ENCODE peak calls at places on chromosomes 1 and 21, in seven cellular contexts. Z is EH, M is neural crest cell, E is A549, X is RCC 7860, N is AG09319, B is neuronal stem cell. J is an unnamed sample.

GRCh38 chr1:890661-891060 is 33.1 kb upstream of the SAMD11 start:
- DNase-seq in B (no peak), M (no peak), N (no peak), E (no peak), X (no peak), Z (peak; percentile 22), J (peak; percentile 64)

GRCh38 chr1:50735443-50735842 is 224.6 kb downstream of the FAF1 start:
- DNase-seq in M (no peak), E (peak; percentile 18), X (peak; percentile 24), Z (peak; percentile 30), N (no peak), B (no peak), J (peak; percentile 56)

GRCh38 chr1:71921935-71922559 is 360.3 kb downstream of the NEGR1 start:
- DNase-seq in Z (no peak), X (no peak), B (no peak), N (no peak), M (no peak), E (no peak), J (no peak)

GRCh38 chr1:156646738-156647211 is 4.9 kb downstream of the BCAN start:
- DNase-seq in B (no peak), X (no peak), E (no peak), N (no peak), Z (no peak), M (no peak), J (no peak)

GRCh38 chr1:243849089-243850012 is 692 bp downstream of the AKT3 start:
- DNase-seq in M (peak; percentile 39), Z (peak; percentile 84), E (peak; percentile 40), N (peak; percentile 31), B (peak; percentile 46), X (peak; percentile 39), J (peak; percentile 66)

GRCh38 chr21:35172231-35172630 is 123.1 kb upstream of the RUNX1 start:
- DNase-seq in X (no peak), E (no peak), N (no peak), Z (no peak), B (no peak), M (no peak), J (no peak)

GRCh38 chr1:85628791-85629531 is 48.4 kb downstream of the CCN1 start:
- DNase-seq in N (no peak), B (no peak), M (no peak), X (peak; percentile 82), Z (peak; percentile 95), E (peak; percentile 73), J (peak; percentile 92)

GRCh38 chr1:146034976-146035469 is 13.5 kb upstream of the HJV start:
- DNase-seq in E (peak; percentile 56), X (peak; percentile 32), Z (peak; percentile 63), N (no peak), M (no peak), B (peak; percentile 23), J (peak; percentile 49)

GRCh38 chr1:98490099-98490498 is 171.4 kb upstream of the SNX7 start:
- DNase-seq in M (no peak), B (no peak), E (no peak), X (no peak), Z (no peak), N (no peak), J (no peak)

GRCh38 chr1:100581096-100581705 is 43.3 kb downstream of the GPR88 start:
- DNase-seq in Z (no peak), M (no peak), N (no peak), X (no peak), E (no peak), B (no peak), J (no peak)

GRCh38 chr1:94974824-94975223 is 47.9 kb upstream of the CNN3 start:
- DNase-seq in M (no peak), X (peak; percentile 100), N (no peak), B (no peak), Z (peak; percentile 98), E (no peak), J (no peak)

GRCh38 chr1:7930547-7931445 is 9.8 kb downstream of the TNFRSF9 start:
- DNase-seq in E (no peak), B (no peak), Z (no peak), N (no peak), M (no peak), X (no peak), J (no peak)

GRCh38 chr1:156551066-156551643 is 21.2 kb downstream of the IQGAP3 start:
- DNase-seq in M (no peak), X (no peak), E (no peak), Z (no peak), B (no peak), N (no peak), J (no peak)

GRCh38 chr1:5099018-5099417 is 444.6 kb downstream of the AJAP1 start:
- DNase-seq in E (no peak), X (no peak), N (no peak), Z (no peak), B (peak; percentile 58), M (no peak), J (no peak)

GRCh38 chr1:153748903-153749302 is 21.1 kb downstream of the INTS3 start:
- DNase-seq in X (no peak), M (no peak), E (no peak), Z (no peak), B (no peak), N (no peak), J (no peak)

GRCh38 chr1:188096521-188096920 is 1267.8 kb downstream of the PLA2G4A start:
- DNase-seq in M (no peak), N (no peak), E (no peak), Z (no peak), X (no peak), B (no peak), J (no peak)

GRCh38 chr1:201008666-201009360 is 14.7 kb downstream of the KIF21B start:
- DNase-seq in N (no peak), B (no peak), M (no peak), X (no peak), Z (no peak), E (no peak), J (no peak)

GRCh38 chr1:9942939-9943807 is at the start of the genes LZIC and NMNAT1:
- DNase-seq in X (peak; percentile 88), N (peak; percentile 81), B (peak; percentile 88), Z (peak; percentile 91), E (peak; percentile 83), M (peak; percentile 90), J (peak; percentile 96)

GRCh38 chr1:29243023-29243862 is 6.9 kb downstream of the PTPRU start:
- DNase-seq in N (no peak), X (peak; percentile 20), E (no peak), B (no peak), M (no peak), Z (no peak), J (no peak)

GRCh38 chr1:25523512-25523911 is 19.9 kb upstream of the LDLRAP1 start:
- DNase-seq in X (no peak), M (no peak), N (no peak), B (peak; percentile 51), Z (peak; percentile 37), E (no peak), J (peak; percentile 36)

GRCh38 chr1:172960019-172960418 is 90.7 kb downstream of the TNFSF18 start:
- DNase-seq in M (no peak), X (no peak), N (no peak), E (no peak), Z (peak; percentile 91), B (no peak), J (no peak)

GRCh38 chr21:41678944-41679343 is 87.9 kb downstream of the RIPK4 start:
- DNase-seq in N (peak; percentile 89), B (peak; percentile 90), X (peak; percentile 99), M (peak; percentile 74), E (peak; percentile 90), Z (peak; percentile 99), J (peak; percentile 93)

GRCh38 chr1:112673589-112674439 is 645 bp upstream of the MOV10 start:
- DNase-seq in E (peak; percentile 14), Z (peak; percentile 71), B (no peak), M (no peak), N (peak; percentile 44), X (peak; percentile 54), J (peak; percentile 75)

GRCh38 chr1:184684285-184685077 is 70.2 kb downstream of the EDEM3 start:
- DNase-seq in Z (peak; percentile 25), X (no peak), E (no peak), B (no peak), N (no peak), M (no peak), J (no peak)

GRCh38 chr1:201536542-201536941 is 2.4 kb upstream of the NAV1 start:
- DNase-seq in E (no peak), N (peak; percentile 56), Z (peak; percentile 95), X (peak; percentile 57), M (no peak), B (no peak), J (peak; percentile 89)

GRCh38 chr1:201252833-201253810 is 30.2 kb upstream of the PKP1 start:
- DNase-seq in X (no peak), E (no peak), M (no peak), Z (no peak), B (no peak), N (no peak), J (no peak)

GRCh38 chr1:46098043-46098712 is 34.3 kb downstream of the PIK3R3 start:
- DNase-seq in M (no peak), B (no peak), Z (no peak), X (no peak), N (no peak), E (no peak), J (no peak)

GRCh38 chr1:92840600-92840999 is 8.8 kb downstream of the RPL5 start:
- DNase-seq in N (no peak), B (no peak), E (no peak), Z (no peak), X (no peak), M (no peak), J (no peak)

GRCh38 chr1:93699676-93700168 is 18.1 kb upstream of the BCAR3 start:
- DNase-seq in Z (no peak), N (no peak), X (no peak), E (no peak), M (no peak), B (no peak), J (peak; percentile 18)

GRCh38 chr1:36643391-36644270 is 160.9 kb upstream of the CSF3R start:
- DNase-seq in M (no peak), B (no peak), X (no peak), N (no peak), E (no peak), Z (no peak), J (no peak)

J was measured in fibroblast of villous mesenchyme.